ENCODE peak calls at places on chromosome 4, in eight cellular contexts. One of them, this sample, is unnamed.

GRCh38 chr4:120658772-120659171 is 263.8 kb downstream of the PRDM5 start:
- DNase-seq in mesothelial cell of epicardium: no peak
- DNase-seq in activated CD8-positive, alpha-beta memory T cell treated with anti-CD3 and anti-CD28 coated beads for 4 hours: no peak
- DNase-seq in iris pigment epithelial cell: no peak
- DNase-seq in ureter: no peak
- DNase-seq in natural killer cell: no peak
- DNase-seq in naive thymus-derived CD8-positive, alpha-beta T cell: no peak
- DNase-seq in H1: no peak
- DNase-seq in this sample: peak

GRCh38 chr4:150821641-150822040 is 193.4 kb downstream of the LRBA start:
- DNase-seq in mesothelial cell of epicardium: no peak
- DNase-seq in activated CD8-positive, alpha-beta memory T cell treated with anti-CD3 and anti-CD28 coated beads for 4 hours: no peak
- DNase-seq in iris pigment epithelial cell: no peak
- DNase-seq in ureter: no peak
- DNase-seq in natural killer cell: no peak
- DNase-seq in naive thymus-derived CD8-positive, alpha-beta T cell: no peak
- DNase-seq in H1: no peak
- DNase-seq in this sample: no peak

GRCh38 chr4:8433181-8433580 is 7.3 kb downstream of the ACOX3 start:
- DNase-seq in mesothelial cell of epicardium: no peak
- DNase-seq in activated CD8-positive, alpha-beta memory T cell treated with anti-CD3 and anti-CD28 coated beads for 4 hours: no peak
- DNase-seq in iris pigment epithelial cell: peak
- DNase-seq in ureter: no peak
- DNase-seq in natural killer cell: no peak
- DNase-seq in naive thymus-derived CD8-positive, alpha-beta T cell: no peak
- DNase-seq in H1: no peak
- DNase-seq in this sample: no peak

GRCh38 chr4:38523524-38524448 is 140.2 kb upstream of the KLF3 start:
- DNase-seq in mesothelial cell of epicardium: no peak
- DNase-seq in activated CD8-positive, alpha-beta memory T cell treated with anti-CD3 and anti-CD28 coated beads for 4 hours: no peak
- DNase-seq in iris pigment epithelial cell: peak
- DNase-seq in ureter: peak
- DNase-seq in natural killer cell: no peak
- DNase-seq in naive thymus-derived CD8-positive, alpha-beta T cell: no peak
- DNase-seq in H1: no peak
- DNase-seq in this sample: peak

GRCh38 chr4:3829954-3830773 is 64.0 kb downstream of the ADRA2C start:
- DNase-seq in mesothelial cell of epicardium: no peak
- DNase-seq in activated CD8-positive, alpha-beta memory T cell treated with anti-CD3 and anti-CD28 coated beads for 4 hours: no peak
- DNase-seq in iris pigment epithelial cell: no peak
- DNase-seq in ureter: no peak
- DNase-seq in natural killer cell: no peak
- DNase-seq in naive thymus-derived CD8-positive, alpha-beta T cell: no peak
- DNase-seq in H1: no peak
- DNase-seq in this sample: no peak

GRCh38 chr4:159639924-159640323 is 537.0 kb downstream of the RAPGEF2 start:
- DNase-seq in mesothelial cell of epicardium: no peak
- DNase-seq in activated CD8-positive, alpha-beta memory T cell treated with anti-CD3 and anti-CD28 coated beads for 4 hours: no peak
- DNase-seq in iris pigment epithelial cell: no peak
- DNase-seq in ureter: no peak
- DNase-seq in natural killer cell: no peak
- DNase-seq in naive thymus-derived CD8-positive, alpha-beta T cell: no peak
- DNase-seq in H1: no peak
- DNase-seq in this sample: no peak

GRCh38 chr4:1588306-1588705 is 95.8 kb downstream of the FAM53A start:
- DNase-seq in mesothelial cell of epicardium: no peak
- DNase-seq in activated CD8-positive, alpha-beta memory T cell treated with anti-CD3 and anti-CD28 coated beads for 4 hours: no peak
- DNase-seq in iris pigment epithelial cell: no peak
- DNase-seq in ureter: no peak
- DNase-seq in natural killer cell: no peak
- DNase-seq in naive thymus-derived CD8-positive, alpha-beta T cell: no peak
- DNase-seq in H1: no peak
- DNase-seq in this sample: no peak

GRCh38 chr4:15333692-15334633 is 93.9 kb upstream of the C1QTNF7 start:
- DNase-seq in mesothelial cell of epicardium: no peak
- DNase-seq in activated CD8-positive, alpha-beta memory T cell treated with anti-CD3 and anti-CD28 coated beads for 4 hours: no peak
- DNase-seq in iris pigment epithelial cell: no peak
- DNase-seq in ureter: no peak
- DNase-seq in natural killer cell: no peak
- DNase-seq in naive thymus-derived CD8-positive, alpha-beta T cell: no peak
- DNase-seq in H1: no peak
- DNase-seq in this sample: no peak

GRCh38 chr4:30744957-30745640 is 24.9 kb downstream of the PCDH7 start:
- DNase-seq in mesothelial cell of epicardium: no peak
- DNase-seq in activated CD8-positive, alpha-beta memory T cell treated with anti-CD3 and anti-CD28 coated beads for 4 hours: no peak
- DNase-seq in iris pigment epithelial cell: peak
- DNase-seq in ureter: no peak
- DNase-seq in natural killer cell: no peak
- DNase-seq in naive thymus-derived CD8-positive, alpha-beta T cell: no peak
- DNase-seq in H1: no peak
- DNase-seq in this sample: no peak

GRCh38 chr4:136283973-136284372 is 1248.3 kb downstream of the PCDH18 start:
- DNase-seq in mesothelial cell of epicardium: no peak
- DNase-seq in activated CD8-positive, alpha-beta memory T cell treated with anti-CD3 and anti-CD28 coated beads for 4 hours: no peak
- DNase-seq in iris pigment epithelial cell: no peak
- DNase-seq in ureter: no peak
- DNase-seq in natural killer cell: no peak
- DNase-seq in naive thymus-derived CD8-positive, alpha-beta T cell: no peak
- DNase-seq in H1: no peak
- DNase-seq in this sample: no peak

GRCh38 chr4:69836321-69836720 is 23.6 kb downstream of the SULT1E1 start:
- DNase-seq in mesothelial cell of epicardium: no peak
- DNase-seq in activated CD8-positive, alpha-beta memory T cell treated with anti-CD3 and anti-CD28 coated beads for 4 hours: no peak
- DNase-seq in iris pigment epithelial cell: no peak
- DNase-seq in ureter: no peak
- DNase-seq in natural killer cell: no peak
- DNase-seq in naive thymus-derived CD8-positive, alpha-beta T cell: no peak
- DNase-seq in H1: no peak
- DNase-seq in this sample: no peak

GRCh38 chr4:2830632-2831610 is 12.7 kb upstream of the ADD1 start:
- DNase-seq in mesothelial cell of epicardium: no peak
- DNase-seq in activated CD8-positive, alpha-beta memory T cell treated with anti-CD3 and anti-CD28 coated beads for 4 hours: no peak
- DNase-seq in iris pigment epithelial cell: no peak
- DNase-seq in ureter: peak
- DNase-seq in natural killer cell: no peak
- DNase-seq in naive thymus-derived CD8-positive, alpha-beta T cell: no peak
- DNase-seq in H1: no peak
- DNase-seq in this sample: no peak

GRCh38 chr4:107742791-107743190 is 22.8 kb upstream of the PAPSS1 start:
- DNase-seq in mesothelial cell of epicardium: no peak
- DNase-seq in activated CD8-positive, alpha-beta memory T cell treated with anti-CD3 and anti-CD28 coated beads for 4 hours: no peak
- DNase-seq in iris pigment epithelial cell: no peak
- DNase-seq in ureter: no peak
- DNase-seq in natural killer cell: no peak
- DNase-seq in naive thymus-derived CD8-positive, alpha-beta T cell: no peak
- DNase-seq in H1: no peak
- DNase-seq in this sample: no peak

GRCh38 chr4:4541661-4542570 is at the start of gene STX18:
- DNase-seq in mesothelial cell of epicardium: peak
- DNase-seq in activated CD8-positive, alpha-beta memory T cell treated with anti-CD3 and anti-CD28 coated beads for 4 hours: peak
- DNase-seq in iris pigment epithelial cell: peak
- DNase-seq in ureter: peak
- DNase-seq in natural killer cell: peak
- DNase-seq in naive thymus-derived CD8-positive, alpha-beta T cell: peak
- DNase-seq in H1: peak
- DNase-seq in this sample: no peak

GRCh38 chr4:629916-630641 is 4.7 kb downstream of the PDE6B start:
- DNase-seq in mesothelial cell of epicardium: no peak
- DNase-seq in activated CD8-positive, alpha-beta memory T cell treated with anti-CD3 and anti-CD28 coated beads for 4 hours: no peak
- DNase-seq in iris pigment epithelial cell: no peak
- DNase-seq in ureter: no peak
- DNase-seq in natural killer cell: no peak
- DNase-seq in naive thymus-derived CD8-positive, alpha-beta T cell: no peak
- DNase-seq in H1: no peak
- DNase-seq in this sample: no peak

GRCh38 chr4:169231647-169232262 is 39.0 kb downstream of the SH3RF1 start:
- DNase-seq in mesothelial cell of epicardium: no peak
- DNase-seq in activated CD8-positive, alpha-beta memory T cell treated with anti-CD3 and anti-CD28 coated beads for 4 hours: no peak
- DNase-seq in iris pigment epithelial cell: no peak
- DNase-seq in ureter: no peak
- DNase-seq in natural killer cell: no peak
- DNase-seq in naive thymus-derived CD8-positive, alpha-beta T cell: no peak
- DNase-seq in H1: no peak
- DNase-seq in this sample: no peak

GRCh38 chr4:118032691-118033090 is 1.6 kb upstream of the NDST3 start:
- DNase-seq in mesothelial cell of epicardium: no peak
- DNase-seq in activated CD8-positive, alpha-beta memory T cell treated with anti-CD3 and anti-CD28 coated beads for 4 hours: no peak
- DNase-seq in iris pigment epithelial cell: peak
- DNase-seq in ureter: no peak
- DNase-seq in natural killer cell: no peak
- DNase-seq in naive thymus-derived CD8-positive, alpha-beta T cell: no peak
- DNase-seq in H1: no peak
- DNase-seq in this sample: no peak

GRCh38 chr4:183987529-183987946 is 82.4 kb downstream of the STOX2 start:
- DNase-seq in mesothelial cell of epicardium: peak
- DNase-seq in activated CD8-positive, alpha-beta memory T cell treated with anti-CD3 and anti-CD28 coated beads for 4 hours: no peak
- DNase-seq in iris pigment epithelial cell: peak
- DNase-seq in ureter: peak
- DNase-seq in natural killer cell: no peak
- DNase-seq in naive thymus-derived CD8-positive, alpha-beta T cell: no peak
- DNase-seq in H1: no peak
- DNase-seq in this sample: no peak

GRCh38 chr4:149951501-149951900 is 126.7 kb upstream of the DCLK2 start:
- DNase-seq in mesothelial cell of epicardium: no peak
- DNase-seq in activated CD8-positive, alpha-beta memory T cell treated with anti-CD3 and anti-CD28 coated beads for 4 hours: no peak
- DNase-seq in iris pigment epithelial cell: no peak
- DNase-seq in ureter: no peak
- DNase-seq in natural killer cell: no peak
- DNase-seq in naive thymus-derived CD8-positive, alpha-beta T cell: no peak
- DNase-seq in H1: no peak
- DNase-seq in this sample: no peak

GRCh38 chr4:52861879-52862604 is at the start of gene RASL11B:
- DNase-seq in mesothelial cell of epicardium: peak
- DNase-seq in activated CD8-positive, alpha-beta memory T cell treated with anti-CD3 and anti-CD28 coated beads for 4 hours: peak
- DNase-seq in iris pigment epithelial cell: peak
- DNase-seq in ureter: peak
- DNase-seq in natural killer cell: peak
- DNase-seq in naive thymus-derived CD8-positive, alpha-beta T cell: peak
- DNase-seq in H1: peak
- DNase-seq in this sample: no peak

GRCh38 chr4:108359130-108359709 is 190.5 kb upstream of the LEF1 start:
- DNase-seq in mesothelial cell of epicardium: no peak
- DNase-seq in activated CD8-positive, alpha-beta memory T cell treated with anti-CD3 and anti-CD28 coated beads for 4 hours: no peak
- DNase-seq in iris pigment epithelial cell: no peak
- DNase-seq in ureter: no peak
- DNase-seq in natural killer cell: no peak
- DNase-seq in naive thymus-derived CD8-positive, alpha-beta T cell: peak
- DNase-seq in H1: no peak
- DNase-seq in this sample: no peak

GRCh38 chr4:100164808-100165760 is 25.2 kb downstream of the DDIT4L start:
- DNase-seq in mesothelial cell of epicardium: no peak
- DNase-seq in activated CD8-positive, alpha-beta memory T cell treated with anti-CD3 and anti-CD28 coated beads for 4 hours: no peak
- DNase-seq in iris pigment epithelial cell: no peak
- DNase-seq in ureter: no peak
- DNase-seq in natural killer cell: no peak
- DNase-seq in naive thymus-derived CD8-positive, alpha-beta T cell: no peak
- DNase-seq in H1: no peak
- DNase-seq in this sample: no peak

GRCh38 chr4:53682908-53683307 is 91.6 kb upstream of the LNX1 start:
- DNase-seq in mesothelial cell of epicardium: no peak
- DNase-seq in activated CD8-positive, alpha-beta memory T cell treated with anti-CD3 and anti-CD28 coated beads for 4 hours: no peak
- DNase-seq in iris pigment epithelial cell: no peak
- DNase-seq in ureter: no peak
- DNase-seq in natural killer cell: no peak
- DNase-seq in naive thymus-derived CD8-positive, alpha-beta T cell: no peak
- DNase-seq in H1: no peak
- DNase-seq in this sample: no peak

GRCh38 chr4:86664959-86665358 is 70.8 kb downstream of the PTPN13 start:
- DNase-seq in mesothelial cell of epicardium: no peak
- DNase-seq in activated CD8-positive, alpha-beta memory T cell treated with anti-CD3 and anti-CD28 coated beads for 4 hours: no peak
- DNase-seq in iris pigment epithelial cell: peak
- DNase-seq in ureter: no peak
- DNase-seq in natural killer cell: no peak
- DNase-seq in naive thymus-derived CD8-positive, alpha-beta T cell: no peak
- DNase-seq in H1: no peak
- DNase-seq in this sample: no peak

GRCh38 chr4:30757357-30757756 is 37.2 kb downstream of the PCDH7 start:
- DNase-seq in mesothelial cell of epicardium: no peak
- DNase-seq in activated CD8-positive, alpha-beta memory T cell treated with anti-CD3 and anti-CD28 coated beads for 4 hours: no peak
- DNase-seq in iris pigment epithelial cell: peak
- DNase-seq in ureter: no peak
- DNase-seq in natural killer cell: no peak
- DNase-seq in naive thymus-derived CD8-positive, alpha-beta T cell: no peak
- DNase-seq in H1: no peak
- DNase-seq in this sample: no peak

GRCh38 chr4:76406070-76406469 is 14.9 kb downstream of the CCDC158 start:
- DNase-seq in mesothelial cell of epicardium: no peak
- DNase-seq in activated CD8-positive, alpha-beta memory T cell treated with anti-CD3 and anti-CD28 coated beads for 4 hours: no peak
- DNase-seq in iris pigment epithelial cell: no peak
- DNase-seq in ureter: no peak
- DNase-seq in natural killer cell: no peak
- DNase-seq in naive thymus-derived CD8-positive, alpha-beta T cell: no peak
- DNase-seq in H1: no peak
- DNase-seq in this sample: no peak

GRCh38 chr4:189131131-189131530 is 809.5 kb upstream of the FRG1 start:
- DNase-seq in mesothelial cell of epicardium: no peak
- DNase-seq in activated CD8-positive, alpha-beta memory T cell treated with anti-CD3 and anti-CD28 coated beads for 4 hours: no peak
- DNase-seq in iris pigment epithelial cell: no peak
- DNase-seq in ureter: no peak
- DNase-seq in natural killer cell: no peak
- DNase-seq in naive thymus-derived CD8-positive, alpha-beta T cell: no peak
- DNase-seq in H1: no peak
- DNase-seq in this sample: no peak

GRCh38 chr4:77449162-77449561 is 156.5 kb upstream of the CXCL13 start:
- DNase-seq in mesothelial cell of epicardium: no peak
- DNase-seq in activated CD8-positive, alpha-beta memory T cell treated with anti-CD3 and anti-CD28 coated beads for 4 hours: no peak
- DNase-seq in iris pigment epithelial cell: no peak
- DNase-seq in ureter: no peak
- DNase-seq in natural killer cell: no peak
- DNase-seq in naive thymus-derived CD8-positive, alpha-beta T cell: no peak
- DNase-seq in H1: no peak
- DNase-seq in this sample: no peak

GRCh38 chr4:59057804-59058203 is 1947.6 kb upstream of the IGFBP7 start:
- DNase-seq in mesothelial cell of epicardium: no peak
- DNase-seq in activated CD8-positive, alpha-beta memory T cell treated with anti-CD3 and anti-CD28 coated beads for 4 hours: no peak
- DNase-seq in iris pigment epithelial cell: no peak
- DNase-seq in ureter: no peak
- DNase-seq in natural killer cell: no peak
- DNase-seq in naive thymus-derived CD8-positive, alpha-beta T cell: no peak
- DNase-seq in H1: no peak
- DNase-seq in this sample: no peak

GRCh38 chr4:66035701-66036100 is 365.4 kb upstream of the EPHA5 start:
- DNase-seq in mesothelial cell of epicardium: no peak
- DNase-seq in activated CD8-positive, alpha-beta memory T cell treated with anti-CD3 and anti-CD28 coated beads for 4 hours: no peak
- DNase-seq in iris pigment epithelial cell: no peak
- DNase-seq in ureter: no peak
- DNase-seq in natural killer cell: no peak
- DNase-seq in naive thymus-derived CD8-positive, alpha-beta T cell: no peak
- DNase-seq in H1: no peak
- DNase-seq in this sample: no peak

This sample was measured in SIG-M5.